ENCODE peak calls at places on chromosomes 13 and 19, in four cellular contexts. One of them, this sample, is unnamed.

GRCh38 chr13:50244913-50245574 is 229.8 kb downstream of the KCNRG start:
- DNase-seq in transverse colon: no peak
- DNase-seq in upper lobe of left lung: no peak
- DNase-seq in esophagus muscularis mucosa: no peak
- DNase-seq in this sample: peak

GRCh38 chr19:57348136-57348535 is 2.9 kb upstream of the ZNF304 start:
- DNase-seq in upper lobe of left lung: no peak
- DNase-seq in transverse colon: no peak
- DNase-seq in esophagus muscularis mucosa: no peak
- DNase-seq in this sample: no peak

GRCh38 chr13:66508153-66508909 is 721.8 kb downstream of the PCDH9 start:
- DNase-seq in esophagus muscularis mucosa: no peak
- DNase-seq in transverse colon: no peak
- DNase-seq in upper lobe of left lung: no peak
- DNase-seq in this sample: no peak

GRCh38 chr19:33040994-33041827 is 23.5 kb downstream of the RHPN2 start:
- DNase-seq in transverse colon: peak
- DNase-seq in esophagus muscularis mucosa: no peak
- DNase-seq in upper lobe of left lung: no peak
- DNase-seq in this sample: peak

GRCh38 chr13:106063591-106064308 is 471.7 kb downstream of the EFNB2 start:
- DNase-seq in upper lobe of left lung: no peak
- DNase-seq in esophagus muscularis mucosa: no peak
- DNase-seq in transverse colon: no peak
- DNase-seq in this sample: no peak

GRCh38 chr13:34044041-34044440 is 226.1 kb downstream of the RFC3 start:
- DNase-seq in esophagus muscularis mucosa: no peak
- DNase-seq in transverse colon: no peak
- DNase-seq in upper lobe of left lung: no peak
- DNase-seq in this sample: no peak

GRCh38 chr13:31282741-31283455 is 83.1 kb downstream of the B3GLCT start:
- DNase-seq in transverse colon: no peak
- DNase-seq in esophagus muscularis mucosa: no peak
- DNase-seq in upper lobe of left lung: no peak
- DNase-seq in this sample: no peak

GRCh38 chr13:25727250-25727649 is 324.6 kb downstream of the SHISA2 start:
- DNase-seq in transverse colon: peak
- DNase-seq in upper lobe of left lung: no peak
- DNase-seq in esophagus muscularis mucosa: no peak
- DNase-seq in this sample: peak

GRCh38 chr13:67318398-67318797 is 88.3 kb upstream of the PCDH9 start:
- DNase-seq in upper lobe of left lung: no peak
- DNase-seq in esophagus muscularis mucosa: no peak
- DNase-seq in transverse colon: no peak
- DNase-seq in this sample: no peak

GRCh38 chr13:110107568-110108347 is 199.2 kb downstream of the COL4A1 start:
- DNase-seq in esophagus muscularis mucosa: peak
- DNase-seq in transverse colon: no peak
- DNase-seq in upper lobe of left lung: no peak
- DNase-seq in this sample: no peak

GRCh38 chr13:57557979-57558529 is 73.5 kb upstream of the PCDH17 start:
- DNase-seq in transverse colon: no peak
- DNase-seq in upper lobe of left lung: no peak
- DNase-seq in esophagus muscularis mucosa: no peak
- DNase-seq in this sample: no peak

GRCh38 chr19:19230505-19230904 is 18.7 kb downstream of the NCAN start:
- DNase-seq in transverse colon: no peak
- DNase-seq in esophagus muscularis mucosa: no peak
- DNase-seq in upper lobe of left lung: no peak
- DNase-seq in this sample: no peak

GRCh38 chr19:5805465-5806132 is 732 bp downstream of the NRTN start:
- DNase-seq in esophagus muscularis mucosa: no peak
- DNase-seq in upper lobe of left lung: peak
- DNase-seq in transverse colon: peak
- DNase-seq in this sample: peak

GRCh38 chr13:27170221-27170520 is 1.4 kb downstream of the USP12 start:
- DNase-seq in transverse colon: no peak
- DNase-seq in esophagus muscularis mucosa: no peak
- DNase-seq in upper lobe of left lung: no peak
- DNase-seq in this sample: no peak

GRCh38 chr13:32202268-32202667 is 112.9 kb downstream of the ZAR1L start:
- DNase-seq in transverse colon: no peak
- DNase-seq in esophagus muscularis mucosa: no peak
- DNase-seq in upper lobe of left lung: no peak
- DNase-seq in this sample: no peak

GRCh38 chr13:114077938-114078335 is 54.5 kb downstream of the RASA3 start:
- DNase-seq in upper lobe of left lung: no peak
- DNase-seq in esophagus muscularis mucosa: no peak
- DNase-seq in transverse colon: no peak
- DNase-seq in this sample: no peak

GRCh38 chr19:28294395-28294794 is 918.6 kb downstream of the UQCRFS1 start:
- DNase-seq in esophagus muscularis mucosa: peak
- DNase-seq in upper lobe of left lung: no peak
- DNase-seq in transverse colon: peak
- DNase-seq in this sample: no peak

GRCh38 chr13:43305416-43305815 is 282.0 kb downstream of the DNAJC15 start:
- DNase-seq in transverse colon: no peak
- DNase-seq in esophagus muscularis mucosa: no peak
- DNase-seq in upper lobe of left lung: no peak
- DNase-seq in this sample: no peak

GRCh38 chr13:71339010-71339409 is 528.0 kb downstream of the DACH1 start:
- DNase-seq in esophagus muscularis mucosa: no peak
- DNase-seq in transverse colon: no peak
- DNase-seq in upper lobe of left lung: no peak
- DNase-seq in this sample: no peak

GRCh38 chr19:19866599-19867248 is 1.0 kb downstream of the ZNF253 start:
- DNase-seq in esophagus muscularis mucosa: no peak
- DNase-seq in upper lobe of left lung: no peak
- DNase-seq in transverse colon: peak
- DNase-seq in this sample: no peak

GRCh38 chr19:40578442-40578908 is 1.8 kb downstream of the SHKBP1 start:
- DNase-seq in upper lobe of left lung: no peak
- DNase-seq in transverse colon: no peak
- DNase-seq in esophagus muscularis mucosa: no peak
- DNase-seq in this sample: no peak

GRCh38 chr13:24605923-24606372 is 74.3 kb upstream of the ATP12A start:
- DNase-seq in upper lobe of left lung: no peak
- DNase-seq in transverse colon: no peak
- DNase-seq in esophagus muscularis mucosa: no peak
- DNase-seq in this sample: no peak

GRCh38 chr19:11375143-11375948 is 880 bp downstream of the SWSAP1 start:
- DNase-seq in transverse colon: peak
- DNase-seq in esophagus muscularis mucosa: no peak
- DNase-seq in upper lobe of left lung: peak
- DNase-seq in this sample: peak

GRCh38 chr13:45367358-45367757 is 26.4 kb upstream of the TPT1 start:
- DNase-seq in esophagus muscularis mucosa: no peak
- DNase-seq in upper lobe of left lung: no peak
- DNase-seq in transverse colon: peak
- DNase-seq in this sample: peak

GRCh38 chr13:44323754-44324153 is 49.9 kb upstream of the SERP2 start:
- DNase-seq in transverse colon: no peak
- DNase-seq in upper lobe of left lung: no peak
- DNase-seq in esophagus muscularis mucosa: no peak
- DNase-seq in this sample: no peak

GRCh38 chr19:5313307-5313706 is 27.3 kb downstream of the PTPRS start:
- DNase-seq in transverse colon: no peak
- DNase-seq in upper lobe of left lung: no peak
- DNase-seq in esophagus muscularis mucosa: no peak
- DNase-seq in this sample: peak

GRCh38 chr13:39463611-39464010 is 139.4 kb downstream of the LHFPL6 start:
- DNase-seq in transverse colon: no peak
- DNase-seq in esophagus muscularis mucosa: no peak
- DNase-seq in upper lobe of left lung: no peak
- DNase-seq in this sample: no peak

GRCh38 chr13:95553614-95554385 is 1.3 kb downstream of the CLDN10 start:
- DNase-seq in upper lobe of left lung: peak
- DNase-seq in esophagus muscularis mucosa: no peak
- DNase-seq in transverse colon: no peak
- DNase-seq in this sample: no peak

GRCh38 chr13:26132756-26133155 is 80.9 kb upstream of the SHISA2 start:
- DNase-seq in transverse colon: no peak
- DNase-seq in esophagus muscularis mucosa: no peak
- DNase-seq in upper lobe of left lung: no peak
- DNase-seq in this sample: no peak

GRCh38 chr19:8151499-8152035 is 2.2 kb upstream of the FBN3 start:
- DNase-seq in transverse colon: no peak
- DNase-seq in esophagus muscularis mucosa: no peak
- DNase-seq in upper lobe of left lung: no peak
- DNase-seq in this sample: no peak

GRCh38 chr13:90416938-90417337 is 930.5 kb upstream of the MIR17HG start:
- DNase-seq in transverse colon: no peak
- DNase-seq in esophagus muscularis mucosa: no peak
- DNase-seq in upper lobe of left lung: no peak
- DNase-seq in this sample: no peak

GRCh38 chr19:17305211-17305516 is 508 bp upstream of the MRPL34 start:
- DNase-seq in esophagus muscularis mucosa: no peak
- DNase-seq in transverse colon: no peak
- DNase-seq in upper lobe of left lung: no peak
- DNase-seq in this sample: no peak
- H3K4me3 ChIP-seq in esophagus muscularis mucosa: peak
- H3K4me3 ChIP-seq in transverse colon: no peak
- H3K4me3 ChIP-seq in upper lobe of left lung: peak
- H3K4me3 ChIP-seq in this sample: peak

GRCh38 chr13:74092711-74093110 is 41.5 kb downstream of the KLF12 start:
- DNase-seq in transverse colon: no peak
- DNase-seq in esophagus muscularis mucosa: no peak
- DNase-seq in upper lobe of left lung: no peak
- DNase-seq in this sample: no peak
- TF ChIP-seq EP300 in transverse colon: no peak
- TF ChIP-seq EP300 in esophagus muscularis mucosa: no peak
- TF ChIP-seq EP300 in upper lobe of left lung: no peak
- TF ChIP-seq EP300 in this sample: no peak

GRCh38 chr19:294819-295686 is 3.9 kb upstream of the PLPP2 start:
- DNase-seq in transverse colon: peak
- DNase-seq in esophagus muscularis mucosa: no peak
- DNase-seq in upper lobe of left lung: peak
- DNase-seq in this sample: peak
- TF ChIP-seq POLR2AphosphoS5 in transverse colon: no peak
- TF ChIP-seq POLR2AphosphoS5 in esophagus muscularis mucosa: no peak
- TF ChIP-seq POLR2AphosphoS5 in upper lobe of left lung: no peak
- TF ChIP-seq POLR2AphosphoS5 in this sample: no peak

GRCh38 chr13:48244159-48244558 is 11.2 kb downstream of the ITM2B start:
- DNase-seq in upper lobe of left lung: no peak
- DNase-seq in esophagus muscularis mucosa: no peak
- DNase-seq in transverse colon: no peak
- DNase-seq in this sample: no peak
- H3K4me3 ChIP-seq in upper lobe of left lung: no peak
- H3K4me3 ChIP-seq in esophagus muscularis mucosa: no peak
- H3K4me3 ChIP-seq in transverse colon: no peak
- H3K4me3 ChIP-seq in this sample: no peak

DNA sequence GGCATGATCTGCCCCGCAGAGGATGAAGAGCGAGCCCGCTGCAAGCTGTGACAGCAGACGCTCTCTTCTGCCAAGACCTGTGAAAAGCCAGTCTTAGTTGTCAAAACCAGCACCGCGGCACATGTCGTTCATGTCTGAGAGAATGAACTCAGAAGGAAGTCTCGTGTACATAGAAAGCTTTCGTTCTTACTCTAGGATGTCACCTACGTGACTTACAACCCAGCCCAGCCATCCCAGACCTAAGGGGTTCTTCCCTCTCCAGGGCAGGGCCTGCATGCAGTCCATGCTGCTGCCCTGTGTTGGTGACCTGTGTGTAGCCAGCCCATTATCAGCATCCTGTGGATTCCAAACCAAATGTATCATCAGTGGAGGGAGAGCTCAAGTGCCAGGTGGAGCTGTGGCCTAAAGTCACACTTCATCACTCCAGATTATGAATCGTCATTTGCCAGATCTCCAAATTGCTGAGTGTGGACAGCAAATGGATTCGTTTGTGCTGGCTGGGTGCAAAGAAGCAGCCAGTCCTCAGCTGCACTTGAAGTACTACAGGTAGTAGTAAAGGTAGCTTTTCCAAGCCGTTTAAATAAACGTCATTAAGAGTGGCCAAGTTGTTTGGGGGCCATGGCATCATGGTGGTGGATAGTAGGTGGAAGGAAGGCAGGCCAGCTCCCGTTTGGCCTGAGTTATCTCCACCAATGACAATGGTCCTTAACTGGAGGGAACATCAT is 73.9 kb upstream of the GPR183 start:
- DNase-seq in esophagus muscularis mucosa: no peak
- DNase-seq in transverse colon: no peak
- DNase-seq in upper lobe of left lung: no peak
- DNase-seq in this sample: no peak
- TF ChIP-seq EP300 in esophagus muscularis mucosa: no peak
- TF ChIP-seq EP300 in transverse colon: no peak
- TF ChIP-seq EP300 in upper lobe of left lung: no peak
- TF ChIP-seq EP300 in this sample: no peak